ENCODE peak calls at places on chromosome 1, in seven cellular contexts. D, O, Z, G, L, R and E are unnamed samples.

GRCh38 chr1:221449801-221450470 is 292.0 kb downstream of the DUSP10 start:
- DNase-seq in G (no peak), O (peak; percentile 88), Z (no peak), L (no peak), D (no peak), R (no peak), E (no peak)

GRCh38 chr1:224181453-224181810 is 1.6 kb upstream of the DEGS1 start:
- DNase-seq in G (no peak), Z (no peak), D (no peak), L (no peak), R (no peak), O (no peak), E (no peak)

GRCh38 chr1:100767176-100767876 is 47.8 kb downstream of the VCAM1 start:
- DNase-seq in Z (no peak), D (no peak), O (peak; percentile 74), L (no peak), R (no peak), G (no peak), E (no peak)

GRCh38 chr1:86259390-86259789 is 102.8 kb upstream of the COL24A1 start:
- DNase-seq in L (no peak), O (peak; percentile 43), G (no peak), Z (no peak), D (no peak), R (no peak), E (no peak)

GRCh38 chr1:93811646-93812045 is 67.4 kb downstream of the DNTTIP2 start:
- DNase-seq in D (no peak), O (no peak), L (no peak), R (no peak), G (no peak), Z (no peak), E (no peak)

GRCh38 chr1:170668301-170668789 is 4.4 kb downstream of the PRRX1 start:
- DNase-seq in L (no peak), R (no peak), Z (no peak), O (peak; percentile 15), G (no peak), D (peak; percentile 37), E (no peak)

GRCh38 chr1:223180803-223181321 is 37.8 kb upstream of the TLR5 start:
- DNase-seq in D (no peak), R (no peak), O (no peak), L (no peak), Z (no peak), G (no peak), E (no peak)

GRCh38 chr1:110927484-110928075 is 36.1 kb downstream of the LRIF1 start:
- DNase-seq in D (no peak), G (no peak), R (no peak), Z (no peak), O (peak; percentile 63), L (no peak), E (no peak)

GRCh38 chr1:67540733-67541125 is 110.5 kb upstream of the SERBP1 start:
- DNase-seq in L (no peak), Z (no peak), O (peak; percentile 74), R (no peak), D (no peak), G (no peak), E (no peak)

GRCh38 chr1:90879281-90879680 is 142.6 kb downstream of the ZNF644 start:
- DNase-seq in D (no peak), R (no peak), O (peak; percentile 39), G (no peak), L (no peak), Z (no peak), E (no peak)

GRCh38 chr1:164188507-164188906 is 370.5 kb upstream of the PBX1 start:
- DNase-seq in O (no peak), Z (peak; percentile 77), R (no peak), L (peak; percentile 56), D (peak; percentile 38), G (no peak), E (no peak)

GRCh38 chr1:40783001-40783905 is at the start of gene KCNQ4:
- DNase-seq in O (peak; percentile 37), Z (peak; percentile 53), L (peak; percentile 53), D (peak; percentile 77), R (no peak), G (peak; percentile 34), E (peak; percentile 31)

GRCh38 chr1:43285269-43285986 is at the start of gene C1orf210:
- DNase-seq in G (no peak), L (peak; percentile 95), D (peak; percentile 30), O (no peak), R (no peak), Z (peak; percentile 91), E (no peak)